ENCODE peak calls at places on chromosomes 6 and 20, in eight cellular contexts. Z is AG10803; C is CD4-positive, alpha-beta T cell; Q is neural crest cell; T is Panc1; I is nephron progenitor cell; Y is AG09319; B is MCF 10A. G is an unnamed sample.
A peak's percentile ranks its signal among the peaks of the same experiment; 100 is the strongest.

GRCh38 chr20:5691918-5692618 is 58.1 kb upstream of the SHLD1 start:
- DNase-seq in B (no peak), Q (no peak), T (no peak), I (peak; percentile 22), Y (no peak), Z (no peak), C (no peak), G (no peak)

GRCh38 chr20:2756056-2756611 is 44.3 kb downstream of the CPXM1 start:
- DNase-seq in B (peak; percentile 47), C (no peak), Y (no peak), I (peak; percentile 71), Q (peak; percentile 45), T (no peak), Z (peak; percentile 35), G (no peak)

GRCh38 chr20:2753456-2754040 is 46.9 kb downstream of the CPXM1 start:
- DNase-seq in C (no peak), T (no peak), Z (no peak), Y (no peak), B (no peak), Q (no peak), I (no peak), G (no peak)

GRCh38 chr6:168908887-168909286 is 344.8 kb downstream of the THBS2 start:
- DNase-seq in B (peak; percentile 23), T (no peak), C (no peak), Q (no peak), Y (peak; percentile 50), Z (peak; percentile 81), I (no peak), G (no peak)

GRCh38 chr6:41560440-41561192 is 14.4 kb downstream of the FOXP4 start:
- DNase-seq in T (no peak), Y (no peak), I (peak; percentile 52), B (no peak), C (peak; percentile 82), Q (no peak), Z (peak; percentile 36), G (peak; percentile 72)

GRCh38 chr20:45343445-45343866 is 4.8 kb downstream of the SDC4 start:
- DNase-seq in I (no peak), Q (no peak), Y (no peak), B (no peak), C (no peak), T (no peak), Z (no peak), G (no peak)

GRCh38 chr6:43269273-43270007 is 26.2 kb downstream of the TTBK1 start:
- DNase-seq in Y (no peak), B (no peak), Q (no peak), I (peak; percentile 56), Z (no peak), T (no peak), C (peak; percentile 24), G (no peak)

GRCh38 chr6:93915961-93916360 is 496.6 kb upstream of the EPHA7 start:
- DNase-seq in Y (no peak), Z (no peak), I (no peak), T (no peak), B (no peak), Q (no peak), C (no peak), G (no peak)

GRCh38 chr6:118372413-118372812 is 175.7 kb upstream of the PLN start:
- DNase-seq in Z (peak; percentile 16), I (no peak), Y (no peak), Q (no peak), C (no peak), B (peak; percentile 10), T (no peak), G (no peak)

GRCh38 chr20:60040471-60041162 is 82.4 kb downstream of the CDH26 start:
- DNase-seq in C (no peak), T (no peak), B (no peak), Y (no peak), I (no peak), Z (no peak), Q (no peak), G (no peak)

GRCh38 chr6:155399062-155399746 is 56.4 kb downstream of the NOX3 start:
- DNase-seq in Z (no peak), I (no peak), C (no peak), Q (no peak), Y (no peak), T (no peak), B (no peak), G (no peak)

GRCh38 chr6:138594042-138594636 is 94.8 kb upstream of the NHSL1 start:
- DNase-seq in Y (no peak), C (no peak), Q (no peak), T (no peak), B (no peak), I (no peak), Z (no peak), G (no peak)

GRCh38 chr20:38145094-38146075 is 19.7 kb downstream of the TGM2 start:
- DNase-seq in B (peak; percentile 55), Z (peak; percentile 39), I (no peak), C (no peak), Y (no peak), T (no peak), Q (no peak), G (peak; percentile 63)

GRCh38 chr6:120103616-120104015 is 754.1 kb upstream of the MAN1A1 start:
- DNase-seq in C (no peak), B (no peak), I (no peak), Q (no peak), T (no peak), Z (no peak), Y (no peak), G (no peak)

GRCh38 chr6:122838060-122838780 is 49.2 kb downstream of the SMPDL3A start:
- DNase-seq in C (no peak), T (peak; percentile 13), B (peak; percentile 24), I (no peak), Y (peak; percentile 8), Q (no peak), Z (peak; percentile 9), G (no peak)

GRCh38 chr6:101728388-101728787 is 334.9 kb downstream of the GRIK2 start:
- DNase-seq in Z (no peak), T (no peak), Q (no peak), C (no peak), B (no peak), Y (no peak), I (no peak), G (no peak)

GRCh38 chr6:22754111-22754510 is 184.7 kb downstream of the HDGFL1 start:
- DNase-seq in I (no peak), Y (no peak), B (no peak), Q (no peak), Z (no peak), T (no peak), C (no peak), G (no peak)

GRCh38 chr6:39934060-39934757 is at the start of gene MOCS1:
- DNase-seq in I (peak; percentile 84), Z (peak; percentile 61), T (no peak), Y (peak; percentile 30), B (peak; percentile 67), C (no peak), Q (peak; percentile 58), G (no peak)

GRCh38 chr6:22612241-22612640 is 42.9 kb downstream of the HDGFL1 start:
- DNase-seq in B (no peak), Z (no peak), I (no peak), C (no peak), T (no peak), Y (no peak), Q (no peak), G (no peak)

GRCh38 chr20:35303382-35303734 is 11.1 kb upstream of the FAM83C start:
- DNase-seq in T (no peak), B (no peak), I (no peak), Z (no peak), C (no peak), Y (no peak), Q (no peak), G (no peak)

GRCh38 chr6:56732517-56732916 is 89.8 kb upstream of the DST start:
- DNase-seq in C (no peak), I (no peak), Q (no peak), Y (no peak), T (no peak), Z (no peak), B (no peak), G (no peak)

DNA sequence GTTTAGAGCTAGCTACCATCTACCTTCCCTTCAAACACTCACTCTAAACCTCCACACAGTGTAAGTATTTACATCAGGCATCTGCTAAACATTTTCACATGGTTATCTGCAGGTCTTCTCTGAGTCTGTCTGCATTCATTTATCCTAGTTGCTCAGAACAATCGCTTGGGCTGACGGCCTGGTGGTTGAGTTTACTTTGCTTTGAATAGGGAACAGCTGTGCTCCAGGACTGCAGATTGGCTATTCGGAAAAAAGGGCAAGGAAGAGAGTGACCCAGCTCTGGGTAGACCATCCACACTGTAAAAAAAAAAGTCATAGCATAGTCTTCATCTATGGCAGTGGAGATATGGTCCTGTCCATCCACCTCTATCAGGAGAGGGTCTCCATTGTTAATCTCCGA is 115.3 kb upstream of the ESR1 start:
- DNase-seq in T (no peak), B (no peak), Y (no peak), Z (no peak), I (no peak), C (no peak), Q (no peak), G (no peak)
- TF ChIP-seq CTCF in T (no peak), B (no peak), Y (no peak), Z (no peak), I (no peak), C (no peak), Q (no peak), G (no peak)

GRCh38 chr6:149840345-149841075 is 23.6 kb downstream of the LRP11 start:
- DNase-seq in Z (peak; percentile 90), C (peak; percentile 5), I (peak; percentile 26), Y (peak; percentile 81), T (peak; percentile 62), B (peak; percentile 79), Q (no peak), G (no peak)
- TF ChIP-seq CTCF in Z (peak; percentile 55), C (peak; percentile 55), I (peak; percentile 27), Y (peak; percentile 42), T (peak; percentile 89), B (peak; percentile 76), Q (peak; percentile 63), G (peak; percentile 32)

GRCh38 chr6:5610640-5611039 is 349.3 kb downstream of the FARS2 start:
- DNase-seq in C (no peak), I (no peak), Y (no peak), B (no peak), Q (no peak), T (no peak), Z (no peak), G (no peak)
- TF ChIP-seq CTCF in C (no peak), I (no peak), Y (no peak), B (no peak), Q (no peak), T (no peak), Z (no peak), G (no peak)

DNA sequence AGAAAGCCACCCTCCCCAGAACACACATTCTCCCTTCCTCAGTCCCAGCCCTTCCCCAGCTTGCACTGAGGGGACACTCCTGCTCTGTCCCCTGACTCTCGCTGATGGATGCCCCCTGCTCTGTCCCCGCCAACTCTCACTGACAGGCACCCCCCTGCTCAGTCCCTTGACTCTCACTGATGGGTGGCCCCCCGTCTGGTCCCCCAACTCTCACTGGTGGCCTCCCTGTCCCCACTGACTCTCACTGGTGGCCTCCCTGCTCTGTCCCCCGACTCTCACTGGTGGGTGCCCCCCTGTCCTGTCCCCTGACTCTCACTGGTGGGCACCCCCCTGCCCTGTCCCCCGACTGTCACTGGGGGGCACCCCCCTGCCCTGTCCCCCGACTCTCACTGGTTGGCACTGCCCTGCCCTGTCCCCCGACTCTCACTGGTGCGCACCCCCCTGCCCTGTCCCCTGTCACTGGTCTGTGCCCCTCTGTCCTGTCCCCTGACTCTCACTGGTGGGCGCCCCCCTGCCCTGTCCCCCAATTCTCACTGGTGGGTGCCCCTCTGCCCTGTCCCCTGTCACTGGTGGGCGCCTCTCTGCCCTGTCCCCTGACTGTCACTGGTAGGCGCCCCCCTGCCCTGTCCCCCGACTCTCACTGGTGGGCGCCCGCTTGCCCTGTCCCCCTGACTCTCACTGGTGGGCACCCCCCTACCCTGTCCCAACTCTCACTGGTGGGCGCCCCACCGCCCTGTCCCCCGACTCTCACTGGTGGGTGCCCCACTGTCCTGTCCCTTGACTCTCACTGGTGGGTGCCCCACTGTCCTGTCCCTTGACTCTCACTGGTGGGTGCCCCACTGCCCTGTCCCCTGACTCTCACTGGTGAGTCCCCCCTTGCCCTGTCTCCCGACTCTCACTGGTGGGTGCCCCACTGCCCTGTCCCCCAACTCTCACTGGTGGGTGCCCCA is 60.9 kb downstream of the GINS1 start:
- DNase-seq in T (no peak), I (no peak), Y (no peak), Q (no peak), C (no peak), B (no peak), Z (no peak), G (no peak)
- TF ChIP-seq CTCF in T (no peak), I (no peak), Y (no peak), Q (no peak), C (no peak), B (no peak), Z (no peak), G (no peak)

G was measured in CD14-positive monocyte.